ENCODE peak calls at places on chromosomes 3 and 15, in nine cellular contexts. D, N, X, Q, I, K, O, J and P are unnamed samples.

GRCh38 chr15:69841046-69841828 is 256.5 kb downstream of the TLE3 start:
- DNase-seq in D (peak; percentile 30), N (no peak), X (no peak), Q (no peak), I (no peak), K (no peak), O (no peak), J (no peak), P (no peak)

GRCh38 chr3:29011441-29011840 is 269.4 kb upstream of the RBMS3 start:
- DNase-seq in D (no peak), N (no peak), X (no peak), Q (no peak), I (no peak), K (no peak), O (no peak), J (no peak), P (no peak)

GRCh38 chr15:82918162-82918561 is 34.4 kb downstream of the HOMER2 start:
- DNase-seq in D (no peak), N (no peak), X (no peak), Q (no peak), I (no peak), K (no peak), O (no peak), J (no peak), P (no peak)

GRCh38 chr3:157394361-157394760 is 42.3 kb upstream of the PTX3 start:
- DNase-seq in D (peak; percentile 42), N (no peak), X (no peak), Q (no peak), I (no peak), K (no peak), O (no peak), J (no peak), P (no peak)

GRCh38 chr3:124453221-124453620 is 277.0 kb upstream of the UMPS start:
- DNase-seq in D (no peak), N (no peak), X (no peak), Q (no peak), I (no peak), K (no peak), O (no peak), J (no peak), P (no peak)

GRCh38 chr3:7368597-7368996 is 507.7 kb downstream of the GRM7 start:
- DNase-seq in D (no peak), N (no peak), X (no peak), Q (no peak), I (no peak), K (no peak), O (no peak), J (no peak), P (no peak)

GRCh38 chr3:194283218-194284006 is 67.7 kb downstream of the CPN2 start:
- DNase-seq in D (peak; percentile 67), N (no peak), X (no peak), Q (no peak), I (no peak), K (no peak), O (no peak), J (no peak), P (no peak)

GRCh38 chr3:36434682-36435426 is 54.5 kb downstream of the STAC start:
- DNase-seq in D (peak; percentile 81), N (no peak), X (no peak), Q (no peak), I (peak; percentile 28), K (no peak), O (no peak), J (no peak), P (no peak)

GRCh38 chr3:160395297-160395696 is 3.7 kb downstream of the IFT80 start:
- DNase-seq in D (peak; percentile 85), N (no peak), X (no peak), Q (no peak), I (no peak), K (no peak), O (no peak), J (no peak), P (no peak)

GRCh38 chr3:60992395-60992794 is 258.9 kb downstream of the FHIT start:
- DNase-seq in D (no peak), N (no peak), X (no peak), Q (peak; percentile 19), I (no peak), K (no peak), O (no peak), J (no peak), P (no peak)

GRCh38 chr15:31016446-31016915 is 25.1 kb upstream of the MTMR10 start:
- DNase-seq in D (peak; percentile 60), N (peak; percentile 7), X (no peak), Q (peak; percentile 28), I (no peak), K (no peak), O (no peak), J (no peak), P (no peak)

GRCh38 chr15:84747423-84748273 is 744 bp upstream of the ZNF592 start:
- DNase-seq in D (peak; percentile 88), N (peak; percentile 52), X (peak; percentile 60), Q (peak; percentile 55), I (no peak), K (peak; percentile 64), O (peak; percentile 54), J (peak; percentile 69), P (peak; percentile 83)

GRCh38 chr15:71752604-71753289 is 57.6 kb upstream of the NR2E3 start:
- DNase-seq in D (peak; percentile 93), N (peak; percentile 37), X (no peak), Q (peak; percentile 84), I (peak; percentile 68), K (no peak), O (no peak), J (no peak), P (no peak)

GRCh38 chr3:46558184-46559029 is 7.7 kb downstream of the LRRC2 start:
- DNase-seq in D (peak; percentile 29), N (peak; percentile 63), X (peak; percentile 39), Q (peak; percentile 97), I (no peak), K (peak; percentile 75), O (peak; percentile 55), J (peak; percentile 53), P (peak; percentile 61)

GRCh38 chr15:80861776-80862175 is 82.6 kb downstream of the CEMIP start:
- DNase-seq in D (peak; percentile 40), N (no peak), X (no peak), Q (no peak), I (peak; percentile 16), K (no peak), O (no peak), J (no peak), P (no peak)

GRCh38 chr3:41224120-41224806 is 25.0 kb downstream of the CTNNB1 start:
- DNase-seq in D (peak; percentile 93), N (no peak), X (no peak), Q (no peak), I (peak; percentile 60), K (no peak), O (no peak), J (no peak), P (no peak)

GRCh38 chr15:49215768-49216739 is 46.0 kb downstream of the GALK2 start:
- DNase-seq in D (no peak), N (peak; percentile 64), X (no peak), Q (peak; percentile 30), I (no peak), K (no peak), O (no peak), J (no peak), P (no peak)

GRCh38 chr3:128238100-128238459 is 84.8 kb downstream of the EEFSEC start:
- DNase-seq in D (no peak), N (no peak), X (no peak), Q (no peak), I (no peak), K (no peak), O (no peak), J (no peak), P (no peak)

GRCh38 chr3:98994128-98994762 is 92.8 kb upstream of the DCBLD2 start:
- DNase-seq in D (peak; percentile 74), N (no peak), X (no peak), Q (peak; percentile 66), I (peak; percentile 42), K (no peak), O (no peak), J (no peak), P (no peak)

GRCh38 chr3:123640311-123641083 is 55.6 kb upstream of the HACD2 start:
- DNase-seq in D (peak; percentile 54), N (no peak), X (no peak), Q (no peak), I (no peak), K (no peak), O (no peak), J (no peak), P (no peak)

GRCh38 chr3:174168026-174168425 is 691.1 kb upstream of the NAALADL2 start:
- DNase-seq in D (no peak), N (no peak), X (no peak), Q (no peak), I (no peak), K (no peak), O (no peak), J (no peak), P (no peak)

GRCh38 chr3:45665101-45665572 is 24.1 kb upstream of the SACM1L start:
- DNase-seq in D (peak; percentile 61), N (peak; percentile 37), X (peak; percentile 51), Q (peak; percentile 77), I (no peak), K (peak; percentile 47), O (peak; percentile 30), J (peak; percentile 55), P (no peak)

GRCh38 chr3:56987238-56987932 is 73.1 kb upstream of the SPATA12 start:
- DNase-seq in D (no peak), N (no peak), X (no peak), Q (no peak), I (no peak), K (no peak), O (no peak), J (no peak), P (peak; percentile 25)

GRCh38 chr3:33331414-33331813 is 54.2 kb downstream of the FBXL2 start:
- DNase-seq in D (peak; percentile 71), N (no peak), X (no peak), Q (no peak), I (peak; percentile 25), K (no peak), O (no peak), J (no peak), P (no peak)

GRCh38 chr3:190258634-190259033 is 63.6 kb downstream of the CLDN1 start:
- DNase-seq in D (no peak), N (peak; percentile 17), X (no peak), Q (no peak), I (no peak), K (no peak), O (no peak), J (no peak), P (no peak)

GRCh38 chr15:67036775-67037555 is 28.4 kb upstream of the SMAD3 start:
- DNase-seq in D (no peak), N (no peak), X (no peak), Q (no peak), I (no peak), K (no peak), O (no peak), J (no peak), P (no peak)

GRCh38 chr3:76683256-76683655 is 356.6 kb upstream of the ROBO2 start:
- DNase-seq in D (no peak), N (no peak), X (no peak), Q (no peak), I (no peak), K (no peak), O (no peak), J (no peak), P (no peak)

GRCh38 chr3:178223876-178224275 is 312.4 kb upstream of the KCNMB2 start:
- DNase-seq in D (no peak), N (no peak), X (no peak), Q (no peak), I (no peak), K (no peak), O (no peak), J (no peak), P (no peak)

GRCh38 chr3:71580636-71581215 is 2.8 kb downstream of the FOXP1 start:
- DNase-seq in D (peak; percentile 19), N (no peak), X (no peak), Q (no peak), I (no peak), K (no peak), O (no peak), J (no peak), P (no peak)

GRCh38 chr3:181888234-181888633 is 176.5 kb downstream of the SOX2 start:
- DNase-seq in D (no peak), N (no peak), X (no peak), Q (no peak), I (no peak), K (no peak), O (no peak), J (no peak), P (no peak)

GRCh38 chr15:84734794-84735479 is 13.5 kb upstream of the ZNF592 start:
- DNase-seq in D (no peak), N (no peak), X (peak; percentile 60), Q (no peak), I (no peak), K (peak; percentile 58), O (peak; percentile 28), J (peak; percentile 44), P (peak; percentile 89)